ENCODE peak calls at places on chromosomes 1 and 21, in six cellular contexts. M, D, R, Y, Z and K are unnamed samples.

GRCh38 chr1:244414543-244414942 is 37.2 kb downstream of the ADSS2 start:
- DNase-seq in Z (no peak), D (no peak), Y (no peak), R (no peak), M (no peak), K (peak)

GRCh38 chr21:35149698-35150097 is 100.6 kb upstream of the RUNX1 start:
- DNase-seq in D (no peak), M (no peak), Z (no peak), R (no peak), Y (no peak), K (peak)

GRCh38 chr1:26083246-26083645 is 15.8 kb upstream of the TRIM63 start:
- DNase-seq in Y (no peak), M (no peak), Z (no peak), D (no peak), R (no peak), K (no peak)

GRCh38 chr1:26530898-26531598 is 1.5 kb downstream of the RPS6KA1 start:
- DNase-seq in R (no peak), M (peak), D (no peak), Y (no peak), Z (peak), K (peak)

GRCh38 chr1:9576903-9577302 is 11.8 kb upstream of the TMEM201 start:
- DNase-seq in R (no peak), D (no peak), Z (no peak), M (no peak), Y (no peak), K (no peak)

GRCh38 chr1:91804546-91805023 is 81.4 kb downstream of the TGFBR3 start:
- DNase-seq in Y (peak), D (no peak), R (no peak), M (no peak), Z (no peak), K (peak)

GRCh38 chr1:52636701-52637695 is 4.0 kb downstream of the SHISAL2A start:
- DNase-seq in D (no peak), R (no peak), Z (peak), Y (no peak), M (peak), K (no peak)

GRCh38 chr1:161241682-161242081 is 3.7 kb upstream of the NR1I3 start:
- DNase-seq in M (no peak), Y (no peak), D (no peak), Z (no peak), R (no peak), K (no peak)

GRCh38 chr21:45064091-45064490 is 10.3 kb upstream of the ADARB1 start:
- DNase-seq in M (no peak), R (no peak), Y (no peak), Z (no peak), D (no peak), K (no peak)

GRCh38 chr1:27891196-27891889 is 19.0 kb downstream of the THEMIS2 start:
- DNase-seq in M (peak), D (no peak), Z (no peak), R (no peak), Y (no peak), K (no peak)

GRCh38 chr1:2821970-2822620 is 20.6 kb upstream of the TTC34 start:
- DNase-seq in D (peak), R (peak), Z (no peak), M (peak), Y (peak), K (no peak)

GRCh38 chr1:3546048-3546384 is 65.3 kb downstream of the MEGF6 start:
- DNase-seq in M (no peak), D (no peak), Y (no peak), Z (no peak), R (no peak), K (no peak)

GRCh38 chr1:218938259-218938658 is 235.4 kb upstream of the LYPLAL1 start:
- DNase-seq in D (no peak), M (no peak), R (no peak), Z (no peak), Y (no peak), K (no peak)

GRCh38 chr1:179770887-179771502 is 27.9 kb downstream of the FAM163A start:
- DNase-seq in M (no peak), D (no peak), R (no peak), Z (no peak), Y (no peak), K (no peak)